ENCODE peak calls at places on chromosomes 7 and 10, in six cellular contexts. U is neural progenitor cell, M is SK-N-SH, K is GM23248, O is PC-3, B is HCT116. J is an unnamed sample.
A peak's percentile ranks its signal among the peaks of the same experiment; 100 is the strongest.

GRCh38 chr7:33921216-33921938 is 16.0 kb downstream of the BMPER start:
- DNase-seq in U (no peak), M (no peak), K (no peak), O (no peak), B (no peak), J (no peak)

GRCh38 chr10:22623624-22624263 is 90.6 kb downstream of the PIP4K2A start:
- DNase-seq in U (no peak), M (no peak), K (peak; percentile 20), O (no peak), B (no peak), J (no peak)

GRCh38 chr10:60363187-60363586 is 26.5 kb downstream of the ANK3 start:
- DNase-seq in U (no peak), M (no peak), K (peak; percentile 20), O (no peak), B (no peak), J (no peak)

GRCh38 chr10:101780818-101781654 is 2.2 kb downstream of the NPM3 start:
- DNase-seq in U (peak; percentile 86), M (peak; percentile 94), K (peak; percentile 79), O (peak; percentile 60), B (peak; percentile 55), J (peak; percentile 65)

GRCh38 chr10:68633816-68634466 is 73.8 kb downstream of the TET1 start:
- DNase-seq in U (no peak), M (no peak), K (no peak), O (no peak), B (no peak), J (no peak)

GRCh38 chr7:477626-478220 is 41.9 kb downstream of the PDGFA start:
- DNase-seq in U (no peak), M (no peak), K (no peak), O (peak; percentile 57), B (no peak), J (no peak)

GRCh38 chr10:58177362-58177947 is 90.2 kb downstream of the IPMK start:
- DNase-seq in U (no peak), M (peak; percentile 23), K (peak; percentile 67), O (peak; percentile 64), B (peak; percentile 13), J (peak; percentile 38)

GRCh38 chr7:121994625-121995410 is 121.9 kb downstream of the PTPRZ1 start:
- DNase-seq in U (peak; percentile 77), M (peak; percentile 56), K (peak; percentile 78), O (peak; percentile 78), B (peak; percentile 78), J (peak; percentile 83)

DNA sequence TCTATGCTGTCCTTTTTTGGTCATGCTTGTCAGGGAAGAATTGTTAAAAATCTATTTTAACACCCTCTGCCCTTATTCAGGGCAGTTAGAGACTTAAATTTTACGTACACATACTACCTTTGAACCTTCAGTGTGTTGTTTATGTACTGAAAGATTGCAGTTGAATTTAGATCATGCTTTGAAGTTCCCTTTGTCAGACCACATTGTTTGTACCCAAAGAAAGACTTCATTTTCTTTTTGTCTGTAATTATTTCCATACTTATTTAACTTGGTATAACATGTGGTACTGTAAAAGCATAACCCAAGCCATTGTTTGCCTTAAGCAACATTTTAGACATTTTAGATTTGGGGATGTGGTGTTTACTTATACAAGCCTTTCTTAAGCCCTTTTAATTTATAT is 96.1 kb downstream of the MMRN2 start:
- DNase-seq in U (no peak), M (no peak), K (no peak), O (no peak), B (no peak), J (no peak)
- H3K4me2 ChIP-seq in U (no peak overlapping the region), M (no peak overlapping the region), K (no peak overlapping the region), O (no peak overlapping the region), B (no peak overlapping the region), J (no peak overlapping the region)

GRCh38 chr7:127768241-127768640 is 116.2 kb downstream of the SND1 start:
- DNase-seq in U (no peak), M (no peak), K (peak; percentile 50), O (no peak), B (no peak), J (no peak)

GRCh38 chr7:127769696-127770400 is 117.9 kb downstream of the SND1 start:
- DNase-seq in U (no peak), M (no peak), K (peak; percentile 71), O (no peak), B (no peak), J (no peak)

GRCh38 chr7:127766831-127767489 is 115.0 kb downstream of the SND1 start:
- DNase-seq in U (no peak), M (no peak), K (no peak), O (no peak), B (no peak), J (no peak)

GRCh38 chr7:127770870-127771269 is 118.9 kb downstream of the SND1 start:
- DNase-seq in U (no peak), M (peak; percentile 57), K (peak; percentile 65), O (no peak), B (no peak), J (no peak)

DNA sequence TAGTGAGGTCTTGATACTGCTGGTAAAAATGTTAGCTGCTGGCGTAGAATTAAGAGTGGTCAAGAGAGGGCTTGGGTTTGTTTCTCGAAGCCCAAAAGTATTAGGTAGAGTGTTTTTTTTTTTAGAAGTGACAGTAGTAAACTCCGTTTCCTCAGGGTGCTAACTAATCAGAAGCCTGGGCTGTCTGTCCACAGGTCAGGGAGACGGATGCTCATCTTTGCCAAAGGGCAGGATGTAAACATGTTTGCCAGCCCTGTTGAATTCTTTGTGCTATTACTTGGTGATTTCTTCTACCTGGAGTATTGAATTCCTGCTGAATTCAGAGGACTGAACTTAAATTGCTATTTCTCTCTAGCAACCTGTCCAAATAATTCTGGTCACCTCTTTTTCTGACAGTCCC is 117.1 kb downstream of the SND1 start:
- DNase-seq in U (no peak), M (no peak), K (no peak), O (no peak), B (no peak), J (no peak)
- TF ChIP-seq EZH2phosphoT487 in U (no peak), M (no peak), K (no peak), O (no peak), B (no peak), J (no peak)

GRCh38 chr7:146115665-146116451 is 743 bp upstream of the CNTNAP2 start:
- DNase-seq in U (peak; percentile 96), M (peak; percentile 86), K (peak; percentile 29), O (peak; percentile 46), B (no peak), J (peak; percentile 89)
- H3K9ac ChIP-seq in U (no peak overlapping the region), M (peak overlapping the region; percentile 56), K (no peak overlapping the region), O (no peak overlapping the region), B (no peak overlapping the region), J (no peak overlapping the region)

GRCh38 chr7:24378871-24379608 is 95.0 kb downstream of the NPY start:
- DNase-seq in U (no peak), M (no peak), K (peak; percentile 28), O (peak; percentile 82), B (peak; percentile 41), J (no peak)
- H3K4me2 ChIP-seq in U (no peak overlapping the region), M (no peak overlapping the region), K (no peak overlapping the region), O (no peak overlapping the region), B (peak overlapping the region; percentile 46), J (no peak overlapping the region)

J was measured in MM.1S.